ENCODE peak calls at places on chromosomes 1 and 21, in ten cellular contexts. O is stimulated activated CD4-positive, alpha-beta T cell treated with anti-CD3 and anti-CD28 coated beads, Interleukin-2, amount 100 ng/mL, for 4 hours; V is brain microvascular endothelial cell; R is activated T-helper 1 cell treated with Interleukin-2 at 50 U/mL for 16 hours; A is pancreas; X is lower leg skin; Z is naive thymus-derived CD8-positive, alpha-beta T cell; N is IMR-90; S is HFF-Myc; J is fibroblast of villous mesenchyme. P is an unnamed sample.

GRCh38 chr1:5967351-5968160 is 24.7 kb downstream of the NPHP4 start:
- DNase-seq in O (no peak), V (no peak), R (no peak), A (no peak), X (no peak), Z (no peak), N (no peak), S (no peak), J (no peak), P (no peak)

GRCh38 chr1:96987186-96987703 is 265.7 kb downstream of the PTBP2 start:
- DNase-seq in O (no peak), V (no peak), R (no peak), A (no peak), X (no peak), Z (no peak), N (peak; percentile 50), S (no peak), J (no peak), P (no peak)

GRCh38 chr1:230750986-230751625 is 3.9 kb downstream of the CAPN9 start:
- DNase-seq in O (no peak), V (no peak), R (no peak), A (no peak), X (no peak), Z (no peak), N (no peak), S (no peak), J (no peak), P (no peak)

GRCh38 chr1:69479734-69480133 is 88.0 kb upstream of the LRRC7 start:
- DNase-seq in O (no peak), V (no peak), R (no peak), A (no peak), X (no peak), Z (no peak), N (no peak), S (no peak), J (no peak), P (no peak)

GRCh38 chr1:169809370-169810095 is 14.8 kb upstream of the METTL18 start:
- DNase-seq in O (peak; percentile 10), V (peak; percentile 18), R (no peak), A (no peak), X (no peak), Z (peak; percentile 38), N (peak; percentile 35), S (peak; percentile 12), J (peak; percentile 48), P (peak; percentile 4)

GRCh38 chr1:10694633-10695627 is 101.5 kb downstream of the CASZ1 start:
- DNase-seq in O (peak; percentile 67), V (peak; percentile 35), R (peak; percentile 67), A (peak; percentile 91), X (peak; percentile 80), Z (peak; percentile 71), N (peak; percentile 74), S (no peak), J (peak; percentile 72), P (peak; percentile 59)

GRCh38 chr1:11985851-11986250 is 5.6 kb downstream of the MFN2 start:
- DNase-seq in O (no peak), V (peak; percentile 89), R (no peak), A (no peak), X (no peak), Z (no peak), N (peak; percentile 28), S (peak; percentile 63), J (peak; percentile 68), P (no peak)

GRCh38 chr1:53893999-53894636 is at the start of gene DIO1:
- DNase-seq in O (no peak), V (no peak), R (no peak), A (no peak), X (no peak), Z (no peak), N (no peak), S (no peak), J (no peak), P (no peak)

GRCh38 chr1:46960250-46960649 is 19.0 kb upstream of the CYP4A11 start:
- DNase-seq in O (no peak), V (no peak), R (no peak), A (no peak), X (no peak), Z (no peak), N (no peak), S (no peak), J (no peak), P (no peak)

GRCh38 chr1:65431111-65431705 is 10.7 kb downstream of the LEPR start:
- DNase-seq in O (no peak), V (peak; percentile 48), R (no peak), A (no peak), X (no peak), Z (peak; percentile 40), N (peak; percentile 55), S (no peak), J (peak; percentile 64), P (peak; percentile 42)

GRCh38 chr1:9317591-9318331 is 25.1 kb downstream of the SPSB1 start:
- DNase-seq in O (no peak), V (no peak), R (no peak), A (no peak), X (no peak), Z (no peak), N (peak; percentile 74), S (no peak), J (peak; percentile 80), P (no peak)

GRCh38 chr1:107181253-107181977 is 40.6 kb downstream of the NTNG1 start:
- DNase-seq in O (no peak), V (no peak), R (no peak), A (no peak), X (no peak), Z (no peak), N (no peak), S (no peak), J (no peak), P (no peak)

GRCh38 chr1:165635823-165636222 is 4.8 kb downstream of the MGST3 start:
- DNase-seq in O (no peak), V (no peak), R (no peak), A (no peak), X (no peak), Z (no peak), N (no peak), S (no peak), J (no peak), P (no peak)

GRCh38 chr21:45142469-45142868 is 68.1 kb downstream of the ADARB1 start:
- DNase-seq in O (no peak), V (peak; percentile 82), R (no peak), A (peak; percentile 52), X (no peak), Z (no peak), N (peak; percentile 84), S (peak; percentile 79), J (peak; percentile 86), P (no peak)

GRCh38 chr1:66768935-66769334 is 16.7 kb downstream of the DYNLT5 start:
- DNase-seq in O (no peak), V (no peak), R (no peak), A (no peak), X (no peak), Z (no peak), N (no peak), S (no peak), J (no peak), P (no peak)

GRCh38 chr1:46717654-46718053 is 1.3 kb downstream of the EFCAB14 start:
- DNase-seq in O (no peak), V (no peak), R (no peak), A (peak; percentile 12), X (no peak), Z (no peak), N (no peak), S (no peak), J (no peak), P (no peak)

GRCh38 chr1:29500041-29500440 is 263.7 kb downstream of the PTPRU start:
- DNase-seq in O (no peak), V (no peak), R (no peak), A (no peak), X (no peak), Z (no peak), N (no peak), S (no peak), J (no peak), P (no peak)

GRCh38 chr1:20137604-20138003 is 1.5 kb upstream of the PLA2G2F start:
- DNase-seq in O (no peak), V (no peak), R (no peak), A (no peak), X (no peak), Z (no peak), N (no peak), S (no peak), J (no peak), P (no peak)

GRCh38 chr1:107866870-107867269 is 98.1 kb downstream of the VAV3 start:
- DNase-seq in O (no peak), V (no peak), R (no peak), A (no peak), X (no peak), Z (no peak), N (no peak), S (no peak), J (no peak), P (no peak)

GRCh38 chr1:42179275-42179674 is 14.7 kb upstream of the GUCA2A start:
- DNase-seq in O (no peak), V (peak; percentile 71), R (no peak), A (no peak), X (no peak), Z (no peak), N (peak; percentile 71), S (no peak), J (peak; percentile 69), P (no peak)

GRCh38 chr1:8443558-8444194 is 125.8 kb downstream of the SLC45A1 start:
- DNase-seq in O (no peak), V (no peak), R (no peak), A (no peak), X (no peak), Z (no peak), N (no peak), S (no peak), J (no peak), P (no peak)

GRCh38 chr1:173920868-173921267 is 3.7 kb upstream of the SERPINC1 start:
- DNase-seq in O (no peak), V (no peak), R (no peak), A (no peak), X (no peak), Z (no peak), N (no peak), S (no peak), J (no peak), P (no peak)

GRCh38 chr1:9421533-9421873 is 117.8 kb upstream of the SLC25A33 start:
- DNase-seq in O (no peak), V (no peak), R (no peak), A (no peak), X (no peak), Z (no peak), N (no peak), S (no peak), J (peak; percentile 48), P (no peak)